ENCODE peak calls at places on chromosomes 1 and 21, in six cellular contexts. D is prostate gland, A is NCI-H510A, O is hippocampal formation, G is amniotic stem cell, J is naive B cell. N is an unnamed sample.

GRCh38 chr1:10642403-10643080 is 153.9 kb downstream of the CASZ1 start:
- DNase-seq in D (no peak), A (peak; percentile 67), O (no peak), G (no peak), J (no peak), N (no peak)

GRCh38 chr1:71307451-71307850 is 226.6 kb upstream of the ZRANB2 start:
- DNase-seq in D (no peak), A (no peak), O (no peak), G (no peak), J (no peak), N (no peak)

GRCh38 chr1:243264718-243265117 is 8.9 kb downstream of the SDCCAG8 start:
- DNase-seq in D (no peak), A (no peak), O (no peak), G (no peak), J (no peak), N (peak; percentile 98)

GRCh38 chr1:57424231-57425027 is 569 bp upstream of the DAB1 start:
- DNase-seq in D (peak; percentile 5), A (peak; percentile 57), O (no peak), G (no peak), J (no peak), N (no peak)

GRCh38 chr1:231930257-231930947 is 303.8 kb downstream of the DISC1 start:
- DNase-seq in D (no peak), A (no peak), O (no peak), G (no peak), J (no peak), N (no peak)

GRCh38 chr1:225881081-225882007 is 836 bp downstream of the TMEM63A start:
- DNase-seq in D (peak; percentile 37), A (no peak), O (no peak), G (no peak), J (no peak), N (no peak)

GRCh38 chr21:45324430-45325205 is 36.9 kb upstream of the POFUT2 start:
- DNase-seq in D (no peak), A (no peak), O (no peak), G (no peak), J (no peak), N (no peak)

GRCh38 chr1:160261526-160261877 is 847 bp downstream of the DCAF8 start:
- DNase-seq in D (peak; percentile 73), A (peak; percentile 43), O (no peak), G (peak; percentile 49), J (peak; percentile 54), N (no peak)

GRCh38 chr1:235923466-235924008 is 56.8 kb upstream of the LYST start:
- DNase-seq in D (no peak), A (peak; percentile 36), O (no peak), G (no peak), J (peak; percentile 29), N (no peak)

GRCh38 chr1:5404412-5405203 is 587.6 kb downstream of the NPHP4 start:
- DNase-seq in D (no peak), A (no peak), O (no peak), G (no peak), J (no peak), N (no peak)

GRCh38 chr1:153560771-153561170 is 4.9 kb downstream of the S100A2 start:
- DNase-seq in D (no peak), A (no peak), O (no peak), G (no peak), J (no peak), N (no peak)

GRCh38 chr1:157773723-157774350 is 3.1 kb downstream of the FCRL2 start:
- DNase-seq in D (no peak), A (no peak), O (no peak), G (no peak), J (peak; percentile 72), N (no peak)

GRCh38 chr1:7116001-7116400 is 330.7 kb downstream of the CAMTA1 start:
- DNase-seq in D (no peak), A (no peak), O (no peak), G (no peak), J (no peak), N (no peak)

GRCh38 chr1:220824031-220824989 is 37.6 kb downstream of the MTARC1 start:
- DNase-seq in D (no peak), A (no peak), O (no peak), G (no peak), J (no peak), N (no peak)

GRCh38 chr1:78291443-78291842 is 199.3 kb upstream of the PTGFR start:
- DNase-seq in D (no peak), A (no peak), O (no peak), G (no peak), J (no peak), N (no peak)